ENCODE peak calls at places on chromosomes 1 and 21, in ten cellular contexts. W is esophagus muscularis mucosa, F is HCT116, S is lower leg skin, E is right lobe of liver, Q is H54, V is stomach, H is A549, G is Peyer's patch, C is adrenal gland. U is an unnamed sample.

GRCh38 chr1:248243204-248243603 is 12.0 kb downstream of the OR2M4 start:
- DNase-seq in W (no peak), F (no peak), S (no peak), E (no peak), Q (peak; percentile 23), V (no peak), H (peak; percentile 31), G (no peak), C (no peak), U (peak; percentile 57)

GRCh38 chr1:169949139-169949538 is 55.4 kb upstream of the SCYL3 start:
- DNase-seq in W (no peak), F (no peak), S (no peak), E (no peak), Q (no peak), V (no peak), H (no peak), G (no peak), C (no peak), U (no peak)

GRCh38 chr1:195195423-195196057 is 1412.7 kb downstream of the KCNT2 start:
- DNase-seq in W (no peak), F (no peak), S (no peak), E (no peak), Q (no peak), V (no peak), H (no peak), G (no peak), C (no peak), U (no peak)

GRCh38 chr21:46190491-46191131 is 6.4 kb upstream of the SPATC1L start:
- DNase-seq in W (no peak), F (no peak), S (peak; percentile 14), E (no peak), Q (no peak), V (no peak), H (no peak), G (peak; percentile 37), C (no peak), U (no peak)

GRCh38 chr21:18877932-18878331 is 474.3 kb upstream of the TMPRSS15 start:
- DNase-seq in W (no peak), F (no peak), S (no peak), E (no peak), Q (no peak), V (no peak), H (no peak), G (no peak), C (no peak), U (no peak)

GRCh38 chr1:105485207-105485606 is 1571.3 kb upstream of the PRMT6 start:
- DNase-seq in W (no peak), F (no peak), S (no peak), E (no peak), Q (peak; percentile 10), V (no peak), H (no peak), G (no peak), C (no peak), U (no peak)

GRCh38 chr1:38466486-38466885 is 393.1 kb downstream of the RRAGC start:
- DNase-seq in W (peak; percentile 53), F (no peak), S (no peak), E (no peak), Q (no peak), V (no peak), H (no peak), G (no peak), C (no peak), U (no peak)

GRCh38 chr1:59877108-59877682 is 49.4 kb downstream of the CYP2J2 start:
- DNase-seq in W (no peak), F (no peak), S (no peak), E (no peak), Q (no peak), V (no peak), H (no peak), G (no peak), C (no peak), U (no peak)

GRCh38 chr1:43930168-43930948 is 3.2 kb upstream of the ARTN start:
- DNase-seq in W (no peak), F (peak; percentile 49), S (no peak), E (no peak), Q (no peak), V (no peak), H (no peak), G (no peak), C (no peak), U (peak; percentile 26)

GRCh38 chr21:28776251-28776650 is 216.4 kb downstream of the LTN1 start:
- DNase-seq in W (no peak), F (no peak), S (no peak), E (no peak), Q (no peak), V (no peak), H (no peak), G (no peak), C (no peak), U (no peak)

GRCh38 chr1:248823517-248824001 is 2.2 kb downstream of the SH3BP5L start:
- DNase-seq in W (no peak), F (no peak), S (no peak), E (no peak), Q (no peak), V (no peak), H (no peak), G (no peak), C (no peak), U (no peak)

GRCh38 chr1:41907446-41907845 is 11.3 kb downstream of the HIVEP3 start:
- DNase-seq in W (peak; percentile 47), F (no peak), S (no peak), E (no peak), Q (no peak), V (no peak), H (no peak), G (no peak), C (no peak), U (no peak)

GRCh38 chr1:191629836-191630235 is 528.4 kb upstream of the RGS18 start:
- DNase-seq in W (no peak), F (no peak), S (no peak), E (no peak), Q (no peak), V (no peak), H (peak; percentile 6), G (no peak), C (no peak), U (no peak)

GRCh38 chr1:10211805-10212405 is 1.5 kb downstream of the KIF1B start:
- DNase-seq in W (no peak), F (no peak), S (no peak), E (peak; percentile 45), Q (peak; percentile 10), V (no peak), H (peak; percentile 23), G (peak; percentile 49), C (peak; percentile 32), U (peak; percentile 34)

GRCh38 chr21:43775795-43776430 is at the start of gene CSTB:
- DNase-seq in W (peak; percentile 95), F (peak; percentile 23), S (peak; percentile 82), E (peak; percentile 92), Q (no peak), V (peak; percentile 80), H (peak; percentile 65), G (peak; percentile 91), C (peak; percentile 82), U (peak; percentile 87)

GRCh38 chr1:43954036-43954435 is 7.3 kb downstream of the IPO13 start:
- DNase-seq in W (no peak), F (no peak), S (no peak), E (no peak), Q (no peak), V (no peak), H (no peak), G (no peak), C (no peak), U (no peak)

GRCh38 chr1:169260478-169260877 is 107.1 kb downstream of the NME7 start:
- DNase-seq in W (no peak), F (no peak), S (no peak), E (no peak), Q (no peak), V (no peak), H (no peak), G (no peak), C (no peak), U (no peak)

GRCh38 chr1:2585318-2586092 is 1.1 kb upstream of the PRXL2B start:
- DNase-seq in W (peak; percentile 94), F (no peak), S (peak; percentile 67), E (peak; percentile 82), Q (peak; percentile 47), V (peak; percentile 69), H (peak; percentile 27), G (peak; percentile 94), C (peak; percentile 65), U (peak; percentile 91)
- TF ChIP-seq POLR2A in W (peak; percentile 32), F (no peak), S (no peak), E (peak; percentile 83), Q (no peak), V (no peak), H (no peak), G (peak; percentile 80), C (peak; percentile 58), U (peak; percentile 70)

GRCh38 chr1:246181244-246181643 is 325.8 kb downstream of the SMYD3 start:
- DNase-seq in W (no peak), F (no peak), S (no peak), E (no peak), Q (no peak), V (no peak), H (no peak), G (no peak), C (no peak), U (no peak)
- TF ChIP-seq POLR2A in W (no peak), F (no peak), S (no peak), E (no peak), Q (no peak), V (no peak), H (no peak), G (no peak), C (no peak), U (no peak)

GRCh38 chr1:153535664-153536585 is at the start of gene S100A6:
- DNase-seq in W (peak; percentile 98), F (peak; percentile 72), S (peak; percentile 90), E (no peak), Q (peak; percentile 86), V (peak; percentile 81), H (peak; percentile 94), G (peak; percentile 92), C (peak; percentile 74), U (peak; percentile 80)
- TF ChIP-seq POLR2A in W (peak; percentile 52), F (peak; percentile 84), S (peak; percentile 65), E (peak; percentile 31), Q (peak; percentile 96), V (no peak), H (peak; percentile 95), G (peak; percentile 64), C (peak; percentile 42), U (peak; percentile 92)

DNA sequence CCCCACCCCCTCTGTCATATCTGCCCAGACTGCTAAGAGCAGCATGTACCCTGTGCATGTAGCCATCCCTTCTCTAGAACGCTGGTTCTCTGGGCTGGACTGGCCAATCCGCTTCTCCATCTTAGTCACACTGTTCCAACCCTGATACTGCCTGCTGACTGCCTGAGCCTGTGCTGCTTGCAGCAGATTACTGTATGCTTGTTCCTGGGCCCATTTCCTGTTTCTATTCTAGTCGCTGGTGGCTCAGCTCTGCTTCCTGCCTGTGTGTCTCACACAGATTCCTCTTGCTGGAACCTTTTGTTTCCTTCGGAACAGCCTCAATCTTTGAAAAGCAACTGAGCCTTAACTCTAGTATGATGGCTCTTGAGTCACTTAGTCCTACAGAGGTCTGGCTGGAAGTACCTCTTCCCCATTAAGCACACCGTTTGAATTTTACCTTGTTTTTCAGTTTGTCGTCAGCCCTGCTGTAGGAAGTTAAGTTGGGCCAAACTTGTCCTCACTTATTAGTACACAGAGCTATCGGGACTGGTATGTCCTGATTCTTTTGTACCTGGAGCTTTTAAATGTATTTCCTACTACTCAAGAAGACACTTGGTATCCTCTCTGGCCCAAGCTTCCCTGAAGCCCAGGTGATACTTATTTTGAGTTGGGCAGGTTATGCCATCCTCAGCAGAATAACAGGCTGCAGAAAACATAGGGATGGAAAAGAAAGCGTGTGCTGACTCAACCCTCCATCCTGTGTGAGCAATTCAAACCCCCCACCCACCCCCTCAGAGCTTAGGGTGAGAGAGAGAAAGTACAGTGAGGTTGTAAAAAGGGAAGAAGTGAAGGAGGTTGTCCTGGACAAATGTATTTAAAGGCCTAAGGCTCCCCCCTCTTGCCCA is 43.4 kb upstream of the PIGV start:
- DNase-seq in W (no peak), F (peak; percentile 66), S (peak; percentile 77), E (peak; percentile 67), Q (peak; percentile 45), V (peak; percentile 69), H (peak; percentile 44), G (peak; percentile 94), C (peak; percentile 62), U (peak; percentile 89)
- TF ChIP-seq POLR2A in W (no peak), F (no peak), S (no peak), E (peak; percentile 15), Q (no peak), V (no peak), H (no peak), G (no peak), C (no peak), U (no peak)